ENCODE peak calls at places on chromosomes 1 and 21, in five cellular contexts. O, E, Q, R and G are unnamed samples.

GRCh38 chr1:94873520-94874351 is 53.2 kb downstream of the CNN3 start:
- DNase-seq in O (no peak), E (no peak), R (no peak), Q (no peak), G (no peak)

GRCh38 chr21:45336870-45337269 is 49.2 kb upstream of the POFUT2 start:
- DNase-seq in R (no peak), O (no peak), Q (no peak), E (no peak), G (no peak)

GRCh38 chr1:229640455-229640854 is 14.4 kb downstream of the URB2 start:
- DNase-seq in Q (no peak), E (no peak), O (no peak), R (no peak), G (no peak)

GRCh38 chr1:184824716-184825323 is 70.2 kb upstream of the EDEM3 start:
- DNase-seq in R (no peak), E (no peak), Q (no peak), O (no peak), G (no peak)

GRCh38 chr1:179813626-179814351 is 63.8 kb downstream of the TOR1AIP2 start:
- DNase-seq in Q (no peak), E (no peak), R (no peak), O (no peak), G (no peak)

GRCh38 chr1:23444104-23444533 is 19.6 kb upstream of the TCEA3 start:
- DNase-seq in Q (no peak), O (no peak), E (no peak), R (no peak), G (no peak)

GRCh38 chr21:16305686-16306085 is 575.9 kb downstream of the USP25 start:
- DNase-seq in E (no peak), R (no peak), O (no peak), Q (no peak), G (no peak)

GRCh38 chr21:14740116-14740515 is 194.0 kb upstream of the SAMSN1 start:
- DNase-seq in R (no peak), E (no peak), O (no peak), Q (no peak), G (no peak)

GRCh38 chr1:58659516-58659915 is 40.3 kb downstream of the MYSM1 start:
- DNase-seq in O (no peak), R (no peak), E (no peak), Q (no peak), G (no peak)

GRCh38 chr1:179550753-179551682 is 24.7 kb downstream of the NPHS2 start:
- DNase-seq in Q (no peak), R (no peak), O (peak; percentile 23), E (no peak), G (no peak)

GRCh38 chr1:92399076-92399475 is 87.6 kb downstream of the GFI1 start:
- DNase-seq in Q (no peak), O (no peak), E (no peak), R (no peak), G (no peak)

GRCh38 chr1:70372426-70372825 is 17.9 kb upstream of the ANKRD13C start:
- DNase-seq in O (no peak), E (no peak), R (no peak), Q (no peak), G (no peak)

GRCh38 chr21:45558044-45558721 is 15.9 kb upstream of the SLC19A1 start:
- DNase-seq in E (no peak), R (no peak), Q (no peak), O (no peak), G (no peak)

GRCh38 chr1:154822717-154823116 is 47.4 kb downstream of the KCNN3 start:
- DNase-seq in R (no peak), O (no peak), E (no peak), Q (no peak), G (no peak)

GRCh38 chr21:43313221-43313938 is 113.6 kb downstream of the SIK1 start:
- DNase-seq in O (no peak), E (no peak), R (no peak), Q (no peak), G (no peak)

GRCh38 chr1:55369474-55369873 is 154.3 kb upstream of the USP24 start:
- DNase-seq in O (no peak), E (no peak), R (no peak), Q (no peak), G (no peak)

GRCh38 chr21:45570826-45571601 is 28.8 kb upstream of the SLC19A1 start:
- DNase-seq in Q (no peak), E (no peak), R (peak; percentile 37), O (no peak), G (no peak)

GRCh38 chr1:167132306-167133010 is 38.6 kb downstream of the STYXL2 start:
- DNase-seq in R (no peak), Q (no peak), O (no peak), E (no peak), G (no peak)

GRCh38 chr1:202835548-202836072 is 24.9 kb downstream of the PCAT6 start:
- DNase-seq in O (no peak), R (no peak), Q (no peak), E (no peak), G (no peak)

GRCh38 chr21:33020558-33021100 is 5.1 kb upstream of the OLIG2 start:
- DNase-seq in E (no peak), R (peak; percentile 50), O (no peak), Q (no peak), G (no peak)

GRCh38 chr1:92940541-92940940 is 20.7 kb downstream of the DIPK1A start:
- DNase-seq in E (no peak), O (no peak), R (no peak), Q (no peak), G (no peak)

GRCh38 chr21:35606136-35606535 is 454.2 kb downstream of the SETD4 start:
- DNase-seq in O (no peak), Q (no peak), E (no peak), R (no peak), G (no peak)

GRCh38 chr1:22711591-22712501 is 1.2 kb downstream of the EPHB2 start:
- DNase-seq in O (no peak), E (no peak), R (no peak), Q (no peak), G (no peak)

GRCh38 chr1:68917456-68917855 is 420.6 kb upstream of the DEPDC1 start:
- DNase-seq in O (no peak), R (no peak), E (no peak), Q (no peak), G (no peak)

GRCh38 chr1:110672001-110672752 is 2.6 kb downstream of the KCNA3 start:
- DNase-seq in E (peak; percentile 16), R (peak; percentile 52), O (no peak), Q (peak; percentile 51), G (no peak)

GRCh38 chr1:244236101-244236500 is 185.0 kb downstream of the ZBTB18 start:
- DNase-seq in Q (no peak), R (no peak), E (no peak), O (peak; percentile 10), G (no peak)

GRCh38 chr1:91537281-91538069 is 36.8 kb downstream of the CDC7 start:
- DNase-seq in R (no peak), E (no peak), Q (no peak), O (no peak), G (no peak)

GRCh38 chr21:37071561-37072238 is 1.2 kb downstream of the PIGP start:
- DNase-seq in R (no peak), O (no peak), Q (peak; percentile 37), E (no peak), G (no peak)

GRCh38 chr1:24914226-24915069 is 15.6 kb downstream of the RUNX3 start:
- DNase-seq in R (no peak), E (no peak), O (peak; percentile 53), Q (no peak), G (no peak)

GRCh38 chr1:23531695-23532094 is 662 bp upstream of the E2F2 start:
- DNase-seq in O (no peak), E (no peak), Q (no peak), R (no peak), G (no peak)

GRCh38 chr1:23544444-23545389 is 13.7 kb upstream of the E2F2 start:
- DNase-seq in E (no peak), R (peak; percentile 85), Q (peak; percentile 72), O (peak; percentile 84), G (no peak)

GRCh38 chr1:53573522-53573921 is 114.3 kb downstream of the DMRTB1 start:
- DNase-seq in R (no peak), E (no peak), O (no peak), Q (no peak), G (no peak)

GRCh38 chr1:15062479-15063099 is 91.0 kb upstream of the TMEM51 start:
- DNase-seq in E (no peak), R (peak; percentile 71), O (no peak), Q (peak; percentile 68), G (no peak)

GRCh38 chr1:220077887-220078286 is 11.7 kb downstream of the BPNT1 start:
- DNase-seq in O (no peak), Q (no peak), E (no peak), R (no peak), G (no peak)

DNA sequence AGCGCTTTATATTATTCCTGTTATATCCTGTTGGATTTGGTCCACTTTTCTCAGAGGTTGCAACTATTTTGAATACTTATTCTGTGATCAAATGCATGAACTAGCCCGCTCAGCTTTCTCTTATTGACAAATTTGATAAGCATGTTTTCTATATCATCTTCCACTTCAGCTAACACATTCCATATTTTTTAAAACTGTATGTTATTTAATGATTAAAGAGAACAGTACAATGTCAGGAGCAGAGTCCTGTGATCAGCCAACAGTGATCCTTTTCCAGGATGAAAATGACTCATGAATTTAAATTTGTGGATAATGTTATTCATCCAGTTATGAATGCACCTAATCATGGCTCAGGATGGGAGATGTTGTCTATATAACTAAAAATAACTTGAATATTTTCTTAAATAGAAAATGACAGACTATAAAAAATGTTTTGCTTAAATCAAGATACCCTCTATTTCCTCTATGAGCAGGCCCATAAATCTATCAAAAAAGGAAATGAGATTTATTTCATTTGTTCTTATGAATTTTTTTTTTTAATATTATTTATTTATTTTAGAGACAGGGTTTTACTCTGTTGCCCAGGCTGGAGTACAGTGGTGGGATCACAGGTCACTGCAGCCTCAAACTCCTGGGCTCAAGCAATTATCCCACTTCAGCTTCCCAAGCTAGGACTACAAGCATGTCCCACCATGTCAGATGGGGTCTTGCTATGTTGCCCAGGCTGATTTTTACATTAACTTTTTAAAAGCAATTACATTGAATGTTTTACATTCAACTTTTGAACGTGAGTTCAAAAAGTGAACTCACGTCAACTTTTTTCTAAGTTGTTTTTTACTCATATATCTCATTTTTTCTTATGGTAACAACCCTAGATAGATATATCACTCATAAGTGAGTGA is 12.5 kb downstream of the BPNT1 start:
- DNase-seq in E (no peak), R (no peak), O (no peak), Q (no peak), G (no peak)
- TF ChIP-seq TAF1 in E (no peak), R (no peak), O (no peak), Q (no peak), G (no peak)

DNA sequence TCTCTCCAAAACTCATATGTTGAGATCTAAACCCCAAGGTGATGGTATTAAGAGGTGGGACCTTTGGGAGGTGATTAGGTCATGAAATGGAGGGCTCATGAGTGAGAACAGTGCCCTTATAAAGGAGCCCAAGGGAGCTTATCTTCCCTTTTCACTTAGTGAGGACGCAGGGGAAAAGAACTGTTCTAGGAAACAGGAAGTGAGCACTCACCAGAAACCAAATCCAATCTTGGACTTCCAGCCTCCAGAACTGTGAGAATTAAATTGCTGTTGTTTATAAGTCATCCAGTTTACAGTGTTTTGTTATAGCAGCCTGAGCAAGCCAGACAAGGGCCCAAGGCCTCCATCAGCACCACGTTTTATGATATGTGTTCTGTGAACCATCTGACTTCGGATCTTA is 60.3 kb upstream of the LRRC8D start:
- DNase-seq in O (no peak), E (no peak), Q (no peak), R (no peak), G (no peak)
- TF ChIP-seq TAF1 in O (no peak), E (no peak), Q (no peak), R (no peak), G (no peak)

GRCh38 chr1:51627672-51628071 is 10.8 kb downstream of the OSBPL9 start:
- DNase-seq in O (peak; percentile 49), Q (no peak), E (no peak), R (no peak), G (no peak)
- TF ChIP-seq TAF1 in O (no peak), Q (no peak), E (no peak), R (no peak), G (no peak)

GRCh38 chr21:25179116-25179515 is 428.2 kb downstream of the MRPL39 start:
- DNase-seq in R (no peak), O (no peak), Q (no peak), E (no peak), G (no peak)
- TF ChIP-seq TAF1 in R (no peak), O (no peak), Q (no peak), E (no peak), G (no peak)